ENCODE peak calls at places on chromosomes 3 and 15, in six cellular contexts. One of them, this sample, is unnamed.

GRCh38 chr15:97745481-97746071 is 214.9 kb upstream of the ARRDC4 start:
- DNase-seq in stimulated activated naive CD8-positive, alpha-beta T cell treated with anti-CD3 and anti-CD28 coated beads, Interleukin-15, Interleukin-2, amounts not matched to agents 100 U/mL and 50 U/mL, for 24 hours: peak
- DNase-seq in GM04504: no peak
- DNase-seq in psoas muscle: no peak
- DNase-seq in Caki2: peak
- DNase-seq in GM18507: peak
- DNase-seq in this sample: no peak

GRCh38 chr3:31048143-31048542 is 153.7 kb upstream of the GADL1 start:
- DNase-seq in stimulated activated naive CD8-positive, alpha-beta T cell treated with anti-CD3 and anti-CD28 coated beads, Interleukin-15, Interleukin-2, amounts not matched to agents 100 U/mL and 50 U/mL, for 24 hours: no peak
- DNase-seq in GM04504: no peak
- DNase-seq in psoas muscle: no peak
- DNase-seq in Caki2: no peak
- DNase-seq in GM18507: no peak
- DNase-seq in this sample: no peak

GRCh38 chr15:33908396-33908795 is 59.9 kb upstream of the CHRM5 start:
- DNase-seq in stimulated activated naive CD8-positive, alpha-beta T cell treated with anti-CD3 and anti-CD28 coated beads, Interleukin-15, Interleukin-2, amounts not matched to agents 100 U/mL and 50 U/mL, for 24 hours: no peak
- DNase-seq in GM04504: no peak
- DNase-seq in psoas muscle: no peak
- DNase-seq in Caki2: no peak
- DNase-seq in GM18507: no peak
- DNase-seq in this sample: no peak

GRCh38 chr15:47411733-47412530 is 305.4 kb upstream of the SEMA6D start:
- DNase-seq in stimulated activated naive CD8-positive, alpha-beta T cell treated with anti-CD3 and anti-CD28 coated beads, Interleukin-15, Interleukin-2, amounts not matched to agents 100 U/mL and 50 U/mL, for 24 hours: no peak
- DNase-seq in GM04504: no peak
- DNase-seq in psoas muscle: no peak
- DNase-seq in Caki2: no peak
- DNase-seq in GM18507: no peak
- DNase-seq in this sample: no peak

GRCh38 chr3:97882975-97883598 is 61.3 kb downstream of the CRYBG3 start:
- DNase-seq in stimulated activated naive CD8-positive, alpha-beta T cell treated with anti-CD3 and anti-CD28 coated beads, Interleukin-15, Interleukin-2, amounts not matched to agents 100 U/mL and 50 U/mL, for 24 hours: no peak
- DNase-seq in GM04504: no peak
- DNase-seq in psoas muscle: no peak
- DNase-seq in Caki2: no peak
- DNase-seq in GM18507: no peak
- DNase-seq in this sample: no peak

GRCh38 chr3:33060609-33061337 is 36.2 kb downstream of the GLB1 start:
- DNase-seq in stimulated activated naive CD8-positive, alpha-beta T cell treated with anti-CD3 and anti-CD28 coated beads, Interleukin-15, Interleukin-2, amounts not matched to agents 100 U/mL and 50 U/mL, for 24 hours: no peak
- DNase-seq in GM04504: no peak
- DNase-seq in psoas muscle: no peak
- DNase-seq in Caki2: no peak
- DNase-seq in GM18507: no peak
- DNase-seq in this sample: no peak

GRCh38 chr15:36428102-36428845 is 151.2 kb upstream of the CDIN1 start:
- DNase-seq in stimulated activated naive CD8-positive, alpha-beta T cell treated with anti-CD3 and anti-CD28 coated beads, Interleukin-15, Interleukin-2, amounts not matched to agents 100 U/mL and 50 U/mL, for 24 hours: no peak
- DNase-seq in GM04504: peak
- DNase-seq in psoas muscle: no peak
- DNase-seq in Caki2: peak
- DNase-seq in GM18507: no peak
- DNase-seq in this sample: no peak

GRCh38 chr15:56371495-56372147 is 6.4 kb downstream of the TEX9 start:
- DNase-seq in stimulated activated naive CD8-positive, alpha-beta T cell treated with anti-CD3 and anti-CD28 coated beads, Interleukin-15, Interleukin-2, amounts not matched to agents 100 U/mL and 50 U/mL, for 24 hours: no peak
- DNase-seq in GM04504: no peak
- DNase-seq in psoas muscle: no peak
- DNase-seq in Caki2: peak
- DNase-seq in GM18507: no peak
- DNase-seq in this sample: no peak

GRCh38 chr15:100115711-100116090 is 226.1 kb downstream of the ADAMTS17 start:
- DNase-seq in stimulated activated naive CD8-positive, alpha-beta T cell treated with anti-CD3 and anti-CD28 coated beads, Interleukin-15, Interleukin-2, amounts not matched to agents 100 U/mL and 50 U/mL, for 24 hours: no peak
- DNase-seq in GM04504: no peak
- DNase-seq in psoas muscle: peak
- DNase-seq in Caki2: no peak
- DNase-seq in GM18507: no peak
- DNase-seq in this sample: no peak

GRCh38 chr3:113552851-113553250 is 20.5 kb downstream of the SIDT1 start:
- DNase-seq in stimulated activated naive CD8-positive, alpha-beta T cell treated with anti-CD3 and anti-CD28 coated beads, Interleukin-15, Interleukin-2, amounts not matched to agents 100 U/mL and 50 U/mL, for 24 hours: no peak
- DNase-seq in GM04504: no peak
- DNase-seq in psoas muscle: no peak
- DNase-seq in Caki2: no peak
- DNase-seq in GM18507: no peak
- DNase-seq in this sample: no peak

GRCh38 chr3:192892981-192893827 is 24.5 kb downstream of the MB21D2 start:
- DNase-seq in stimulated activated naive CD8-positive, alpha-beta T cell treated with anti-CD3 and anti-CD28 coated beads, Interleukin-15, Interleukin-2, amounts not matched to agents 100 U/mL and 50 U/mL, for 24 hours: peak
- DNase-seq in GM04504: peak
- DNase-seq in psoas muscle: peak
- DNase-seq in Caki2: peak
- DNase-seq in GM18507: peak
- DNase-seq in this sample: peak

GRCh38 chr3:186414735-186415419 is 52.8 kb upstream of the DGKG start:
- DNase-seq in stimulated activated naive CD8-positive, alpha-beta T cell treated with anti-CD3 and anti-CD28 coated beads, Interleukin-15, Interleukin-2, amounts not matched to agents 100 U/mL and 50 U/mL, for 24 hours: no peak
- DNase-seq in GM04504: peak
- DNase-seq in psoas muscle: peak
- DNase-seq in Caki2: peak
- DNase-seq in GM18507: no peak
- DNase-seq in this sample: no peak

GRCh38 chr3:76134166-76134565 is 348.8 kb upstream of the ZNF717 start:
- DNase-seq in stimulated activated naive CD8-positive, alpha-beta T cell treated with anti-CD3 and anti-CD28 coated beads, Interleukin-15, Interleukin-2, amounts not matched to agents 100 U/mL and 50 U/mL, for 24 hours: no peak
- DNase-seq in GM04504: no peak
- DNase-seq in psoas muscle: no peak
- DNase-seq in Caki2: peak
- DNase-seq in GM18507: no peak
- DNase-seq in this sample: no peak

GRCh38 chr3:127211118-127212060 is 18.5 kb downstream of the PRR23E start:
- DNase-seq in stimulated activated naive CD8-positive, alpha-beta T cell treated with anti-CD3 and anti-CD28 coated beads, Interleukin-15, Interleukin-2, amounts not matched to agents 100 U/mL and 50 U/mL, for 24 hours: no peak
- DNase-seq in GM04504: no peak
- DNase-seq in psoas muscle: no peak
- DNase-seq in Caki2: no peak
- DNase-seq in GM18507: no peak
- DNase-seq in this sample: no peak

GRCh38 chr15:84747423-84748273 is 744 bp upstream of the ZNF592 start:
- DNase-seq in stimulated activated naive CD8-positive, alpha-beta T cell treated with anti-CD3 and anti-CD28 coated beads, Interleukin-15, Interleukin-2, amounts not matched to agents 100 U/mL and 50 U/mL, for 24 hours: peak
- DNase-seq in GM04504: peak
- DNase-seq in psoas muscle: peak
- DNase-seq in Caki2: peak
- DNase-seq in GM18507: no peak
- DNase-seq in this sample: peak

GRCh38 chr3:150727653-150728502 is 24.2 kb upstream of the ERICH6 start:
- DNase-seq in stimulated activated naive CD8-positive, alpha-beta T cell treated with anti-CD3 and anti-CD28 coated beads, Interleukin-15, Interleukin-2, amounts not matched to agents 100 U/mL and 50 U/mL, for 24 hours: no peak
- DNase-seq in GM04504: no peak
- DNase-seq in psoas muscle: no peak
- DNase-seq in Caki2: no peak
- DNase-seq in GM18507: no peak
- DNase-seq in this sample: no peak

GRCh38 chr3:13705702-13706280 is 156.9 kb downstream of the FBLN2 start:
- DNase-seq in stimulated activated naive CD8-positive, alpha-beta T cell treated with anti-CD3 and anti-CD28 coated beads, Interleukin-15, Interleukin-2, amounts not matched to agents 100 U/mL and 50 U/mL, for 24 hours: no peak
- DNase-seq in GM04504: no peak
- DNase-seq in psoas muscle: no peak
- DNase-seq in Caki2: no peak
- DNase-seq in GM18507: no peak
- DNase-seq in this sample: no peak

GRCh38 chr15:84001037-84001436 is 234.5 kb upstream of the GOLGA6L4 start:
- DNase-seq in stimulated activated naive CD8-positive, alpha-beta T cell treated with anti-CD3 and anti-CD28 coated beads, Interleukin-15, Interleukin-2, amounts not matched to agents 100 U/mL and 50 U/mL, for 24 hours: no peak
- DNase-seq in GM04504: no peak
- DNase-seq in psoas muscle: no peak
- DNase-seq in Caki2: no peak
- DNase-seq in GM18507: no peak
- DNase-seq in this sample: no peak

GRCh38 chr15:65368300-65368617 is 9.5 kb downstream of the IGDCC3 start:
- DNase-seq in stimulated activated naive CD8-positive, alpha-beta T cell treated with anti-CD3 and anti-CD28 coated beads, Interleukin-15, Interleukin-2, amounts not matched to agents 100 U/mL and 50 U/mL, for 24 hours: no peak
- DNase-seq in GM04504: no peak
- DNase-seq in psoas muscle: no peak
- DNase-seq in Caki2: no peak
- DNase-seq in GM18507: no peak
- DNase-seq in this sample: no peak

GRCh38 chr3:140091143-140091542 is 156.2 kb downstream of the CLSTN2 start:
- DNase-seq in stimulated activated naive CD8-positive, alpha-beta T cell treated with anti-CD3 and anti-CD28 coated beads, Interleukin-15, Interleukin-2, amounts not matched to agents 100 U/mL and 50 U/mL, for 24 hours: no peak
- DNase-seq in GM04504: no peak
- DNase-seq in psoas muscle: no peak
- DNase-seq in Caki2: no peak
- DNase-seq in GM18507: no peak
- DNase-seq in this sample: no peak

GRCh38 chr15:31402511-31403056 is 75.9 kb downstream of the KLF13 start:
- DNase-seq in stimulated activated naive CD8-positive, alpha-beta T cell treated with anti-CD3 and anti-CD28 coated beads, Interleukin-15, Interleukin-2, amounts not matched to agents 100 U/mL and 50 U/mL, for 24 hours: no peak
- DNase-seq in GM04504: no peak
- DNase-seq in psoas muscle: no peak
- DNase-seq in Caki2: no peak
- DNase-seq in GM18507: no peak
- DNase-seq in this sample: no peak

GRCh38 chr15:64247906-64248541 is 85.2 kb upstream of the PPIB start:
- DNase-seq in stimulated activated naive CD8-positive, alpha-beta T cell treated with anti-CD3 and anti-CD28 coated beads, Interleukin-15, Interleukin-2, amounts not matched to agents 100 U/mL and 50 U/mL, for 24 hours: no peak
- DNase-seq in GM04504: peak
- DNase-seq in psoas muscle: no peak
- DNase-seq in Caki2: peak
- DNase-seq in GM18507: peak
- DNase-seq in this sample: peak

GRCh38 chr3:153835540-153835939 is 285.6 kb upstream of the ARHGEF26 start:
- DNase-seq in stimulated activated naive CD8-positive, alpha-beta T cell treated with anti-CD3 and anti-CD28 coated beads, Interleukin-15, Interleukin-2, amounts not matched to agents 100 U/mL and 50 U/mL, for 24 hours: no peak
- DNase-seq in GM04504: no peak
- DNase-seq in psoas muscle: no peak
- DNase-seq in Caki2: no peak
- DNase-seq in GM18507: no peak
- DNase-seq in this sample: peak

GRCh38 chr3:81726132-81726531 is 35.3 kb downstream of the GBE1 start:
- DNase-seq in stimulated activated naive CD8-positive, alpha-beta T cell treated with anti-CD3 and anti-CD28 coated beads, Interleukin-15, Interleukin-2, amounts not matched to agents 100 U/mL and 50 U/mL, for 24 hours: no peak
- DNase-seq in GM04504: peak
- DNase-seq in psoas muscle: no peak
- DNase-seq in Caki2: no peak
- DNase-seq in GM18507: no peak
- DNase-seq in this sample: no peak

GRCh38 chr15:85108136-85108535 is 126.5 kb downstream of the PDE8A start:
- DNase-seq in stimulated activated naive CD8-positive, alpha-beta T cell treated with anti-CD3 and anti-CD28 coated beads, Interleukin-15, Interleukin-2, amounts not matched to agents 100 U/mL and 50 U/mL, for 24 hours: no peak
- DNase-seq in GM04504: no peak
- DNase-seq in psoas muscle: no peak
- DNase-seq in Caki2: no peak
- DNase-seq in GM18507: no peak
- DNase-seq in this sample: no peak

GRCh38 chr15:55685292-55685691 is 57.7 kb downstream of the PRTG start:
- DNase-seq in stimulated activated naive CD8-positive, alpha-beta T cell treated with anti-CD3 and anti-CD28 coated beads, Interleukin-15, Interleukin-2, amounts not matched to agents 100 U/mL and 50 U/mL, for 24 hours: no peak
- DNase-seq in GM04504: no peak
- DNase-seq in psoas muscle: no peak
- DNase-seq in Caki2: no peak
- DNase-seq in GM18507: no peak
- DNase-seq in this sample: no peak

GRCh38 chr3:72105306-72105705 is 320.4 kb upstream of the PROK2 start:
- DNase-seq in stimulated activated naive CD8-positive, alpha-beta T cell treated with anti-CD3 and anti-CD28 coated beads, Interleukin-15, Interleukin-2, amounts not matched to agents 100 U/mL and 50 U/mL, for 24 hours: no peak
- DNase-seq in GM04504: no peak
- DNase-seq in psoas muscle: no peak
- DNase-seq in Caki2: peak
- DNase-seq in GM18507: no peak
- DNase-seq in this sample: no peak

This sample was measured in GM19239.